ENCODE peak calls at places on chromosomes 3 and 15, in six cellular contexts. K is K562, O is HepG2, H is HCT116, Y is H1, D is SK-N-SH. U is an unnamed sample.

GRCh38 chr15:28098766-28099554 is at the start of gene OCA2:
- DNase-seq in K (peak), O (peak), H (no peak), Y (no peak), D (peak), U (no peak)

GRCh38 chr15:42092666-42093445 is 1.5 kb downstream of the PLA2G4D start:
- DNase-seq in K (no peak), O (no peak), H (no peak), Y (no peak), D (no peak), U (no peak)

GRCh38 chr15:64792282-64792681 is 16.9 kb upstream of the RBPMS2 start:
- DNase-seq in K (no peak), O (no peak), H (no peak), Y (no peak), D (no peak), U (no peak)

GRCh38 chr3:69326821-69327433 is 59.0 kb downstream of the FRMD4B start:
- DNase-seq in K (no peak), O (no peak), H (no peak), Y (no peak), D (no peak), U (no peak)

GRCh38 chr15:43509923-43510229 is 7.5 kb upstream of the MAP1A start:
- DNase-seq in K (no peak), O (no peak), H (no peak), Y (no peak), D (no peak), U (no peak)

GRCh38 chr3:161014997-161015749 is 90.0 kb downstream of the B3GALNT1 start:
- DNase-seq in K (no peak), O (no peak), H (no peak), Y (no peak), D (no peak), U (no peak)

GRCh38 chr3:15241341-15241740 is 35.3 kb downstream of the CAPN7 start:
- DNase-seq in K (peak), O (no peak), H (peak), Y (no peak), D (no peak), U (no peak)

GRCh38 chr3:126422571-126423091 is 27.9 kb downstream of the CFAP100 start:
- DNase-seq in K (no peak), O (no peak), H (no peak), Y (no peak), D (peak), U (no peak)

GRCh38 chr3:8990266-8991215 is 27.3 kb upstream of the RAD18 start:
- DNase-seq in K (no peak), O (no peak), H (no peak), Y (no peak), D (no peak), U (no peak)

DNA sequence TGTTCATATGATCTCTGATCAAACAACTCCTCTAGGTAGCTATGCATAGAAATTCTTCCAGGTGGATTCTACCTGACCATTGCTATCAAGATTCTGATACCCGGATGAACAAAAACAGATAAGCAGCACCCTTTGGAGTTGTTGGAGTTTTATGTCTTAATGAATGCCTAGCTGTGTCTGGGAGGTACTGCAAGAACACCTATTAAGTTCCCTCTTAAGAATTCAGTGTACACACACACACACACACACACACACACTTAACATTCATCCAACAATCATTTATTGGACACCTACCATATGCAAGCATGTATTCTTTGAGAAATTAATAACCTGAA is 58.1 kb upstream of the FNDC3B start:
- DNase-seq in K (no peak), O (no peak), H (no peak), Y (no peak), D (no peak), U (no peak)
- TF ChIP-seq JUND in K (no peak), O (no peak), H (no peak), Y (no peak), D (no peak), U (no peak)

GRCh38 chr3:97882975-97883598 is 61.3 kb downstream of the CRYBG3 start:
- DNase-seq in K (peak), O (no peak), H (no peak), Y (no peak), D (no peak), U (no peak)
- TF ChIP-seq JUND in K (no peak), O (no peak), H (no peak), Y (no peak), D (peak), U (no peak)

GRCh38 chr3:47464603-47465002 is 11.1 kb downstream of the SCAP start:
- DNase-seq in K (no peak), O (no peak), H (no peak), Y (no peak), D (no peak), U (no peak)
- TF ChIP-seq JUND in K (no peak), O (no peak), H (no peak), Y (no peak), D (no peak), U (no peak)

DNA sequence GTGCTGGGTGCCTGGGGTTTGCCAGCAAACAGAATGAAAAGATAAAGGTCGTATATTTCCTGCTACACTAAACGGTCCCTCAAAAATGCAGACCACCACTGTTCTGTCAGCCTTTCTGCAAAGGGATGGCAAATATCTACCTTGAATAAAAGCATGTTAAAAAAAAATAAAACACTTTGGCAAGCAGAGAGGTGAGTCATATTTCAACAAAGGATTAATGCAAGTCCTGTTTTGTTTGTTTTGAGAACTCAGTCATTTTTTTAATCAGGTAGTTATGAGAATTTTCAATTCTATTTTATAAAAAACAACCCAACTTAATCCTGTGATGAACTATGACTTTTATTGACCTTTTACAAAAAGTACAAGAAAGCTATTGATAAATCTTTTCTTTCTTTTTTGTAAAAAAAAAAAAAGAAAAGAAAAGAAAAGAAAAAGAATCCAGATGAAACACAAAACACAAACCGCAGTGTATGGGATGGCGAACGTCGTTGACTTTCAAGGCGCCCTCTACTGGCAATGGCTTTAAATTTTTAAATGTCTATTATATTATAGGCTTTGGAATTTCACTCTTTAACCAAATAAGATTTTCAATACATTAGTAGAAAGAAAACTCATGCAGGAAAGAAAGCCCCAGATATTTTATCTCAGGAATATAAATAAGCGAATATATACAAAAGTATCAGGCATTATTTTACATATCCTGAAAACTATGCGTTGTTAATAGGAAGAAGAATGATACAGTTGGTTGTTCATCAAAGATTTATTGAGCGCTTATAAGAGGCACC is 87.8 kb downstream of the NCEH1 start:
- DNase-seq in K (peak), O (no peak), H (no peak), Y (no peak), D (peak), U (no peak)
- TF ChIP-seq JUND in K (no peak), O (no peak), H (no peak), Y (no peak), D (peak), U (no peak)

DNA sequence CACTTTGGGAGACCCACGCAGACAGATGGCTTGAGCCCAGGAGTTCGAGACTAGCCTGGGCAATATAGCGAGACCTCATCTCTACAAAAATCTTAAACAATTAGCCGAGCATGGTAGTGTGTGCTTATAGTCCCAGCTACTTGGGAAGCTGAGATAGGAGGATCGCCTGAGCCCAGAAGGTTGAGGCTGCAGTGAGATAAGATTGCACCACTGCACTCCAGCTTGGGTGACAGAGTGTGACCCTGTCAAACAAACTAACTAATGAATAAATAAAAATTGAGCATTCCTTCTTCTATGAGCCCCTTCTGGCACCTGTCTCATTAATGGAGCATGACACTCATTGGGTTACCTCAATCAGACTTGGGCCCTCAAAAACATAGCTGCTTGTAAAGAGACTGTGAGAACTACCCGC is 7.5 kb downstream of the ZDHHC3 start:
- DNase-seq in K (peak), O (no peak), H (no peak), Y (no peak), D (no peak), U (no peak)
- TF ChIP-seq JUND in K (peak), O (no peak), H (no peak), Y (no peak), D (no peak), U (no peak)

DNA sequence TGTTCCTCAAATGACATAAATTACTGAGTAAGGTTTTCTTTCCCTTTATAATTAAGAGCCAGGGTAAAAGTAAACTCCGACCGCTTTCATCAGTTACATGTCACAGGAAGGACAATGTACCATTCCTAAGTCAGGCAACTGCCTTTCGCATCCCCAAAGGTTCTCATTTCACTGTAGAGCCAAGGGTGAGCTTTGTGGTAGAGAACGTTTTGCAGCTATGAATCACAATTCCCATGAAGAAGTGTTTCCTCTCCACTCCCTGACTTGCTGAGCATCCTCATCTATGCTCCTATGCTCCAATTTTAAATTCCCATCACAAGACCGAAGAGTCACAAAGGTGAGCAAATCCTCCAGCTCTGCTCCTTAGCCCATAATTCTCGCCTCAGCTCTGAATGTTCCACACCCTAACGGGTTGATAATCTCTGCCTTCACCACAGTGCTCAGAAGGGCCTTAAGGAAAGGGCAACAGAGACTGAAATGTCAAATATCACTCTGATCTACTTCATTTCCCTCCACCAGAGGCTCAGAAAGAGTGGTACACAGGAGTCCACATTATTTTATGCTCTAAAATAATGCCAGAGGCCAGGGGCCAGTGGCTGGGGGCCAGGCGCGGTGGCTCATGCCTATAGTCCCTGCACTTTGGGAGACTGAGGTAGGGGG is 72.3 kb downstream of the MB21D2 start:
- DNase-seq in K (no peak), O (no peak), H (no peak), Y (no peak), D (no peak), U (no peak)
- TF ChIP-seq JUND in K (no peak), O (no peak), H (no peak), Y (no peak), D (no peak), U (no peak)

GRCh38 chr3:28039829-28040228 is 201.6 kb upstream of the CMC1 start:
- DNase-seq in K (no peak), O (no peak), H (no peak), Y (no peak), D (no peak), U (no peak)

GRCh38 chr3:28039234-28039633 is 202.2 kb upstream of the CMC1 start:
- DNase-seq in K (no peak), O (no peak), H (no peak), Y (no peak), D (no peak), U (no peak)

GRCh38 chr3:28042095-28042635 is 199.3 kb upstream of the CMC1 start:
- DNase-seq in K (no peak), O (no peak), H (no peak), Y (no peak), D (no peak), U (no peak)

GRCh38 chr3:28036599-28037575 is 204.5 kb upstream of the CMC1 start:
- DNase-seq in K (no peak), O (no peak), H (no peak), Y (no peak), D (no peak), U (no peak)

DNA sequence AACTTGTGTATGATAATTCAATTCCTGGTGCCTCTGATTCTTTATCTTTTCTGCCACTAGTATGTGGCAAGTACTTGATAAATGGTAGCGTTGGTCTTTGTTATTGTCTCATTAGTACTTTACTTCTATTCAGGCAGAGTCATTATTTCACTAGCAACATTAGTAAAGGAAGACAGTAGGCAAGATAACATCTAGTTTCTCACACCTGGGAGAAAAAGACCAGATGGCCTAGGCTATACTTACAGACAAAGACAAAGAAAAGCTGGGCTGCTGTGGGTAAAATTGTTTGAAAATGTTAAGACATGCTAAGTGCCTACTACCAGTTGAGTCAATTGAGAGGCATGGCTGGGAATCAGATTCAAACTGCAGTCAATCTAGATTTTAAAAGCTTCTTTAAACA is 198.7 kb upstream of the CMC1 start:
- DNase-seq in K (no peak), O (no peak), H (no peak), Y (no peak), D (no peak), U (no peak)
- TF ChIP-seq JUND in K (no peak), O (no peak), H (no peak), Y (no peak), D (no peak), U (no peak)